ENCODE peak calls at places on chromosome 20, in nine cellular contexts. One of them, this sample, is unnamed.

GRCh38 chr20:57407541-57407956 is 16.4 kb downstream of the RBM38 start:
- DNase-seq in astrocyte: no peak
- DNase-seq in adipocyte: no peak
- DNase-seq in mammary epithelial cell: no peak
- DNase-seq in GM23248: no peak
- DNase-seq in HCT116: no peak
- DNase-seq in H9: no peak
- DNase-seq in HepG2: no peak
- DNase-seq in GM12878: no peak
- DNase-seq in this sample: no peak

GRCh38 chr20:60117040-60117439 is 158.8 kb downstream of the CDH26 start:
- DNase-seq in astrocyte: no peak
- DNase-seq in adipocyte: peak; percentile 14
- DNase-seq in mammary epithelial cell: no peak
- DNase-seq in GM23248: peak; percentile 66
- DNase-seq in HCT116: no peak
- DNase-seq in H9: no peak
- DNase-seq in HepG2: no peak
- DNase-seq in GM12878: no peak
- DNase-seq in this sample: no peak

GRCh38 chr20:49091104-49091503 is 45.0 kb downstream of the CSE1L start:
- DNase-seq in astrocyte: no peak
- DNase-seq in adipocyte: no peak
- DNase-seq in mammary epithelial cell: no peak
- DNase-seq in GM23248: no peak
- DNase-seq in HCT116: no peak
- DNase-seq in H9: no peak
- DNase-seq in HepG2: no peak
- DNase-seq in GM12878: no peak
- DNase-seq in this sample: no peak

GRCh38 chr20:56953055-56953586 is 313.3 kb downstream of the BMP7 start:
- DNase-seq in astrocyte: no peak
- DNase-seq in adipocyte: no peak
- DNase-seq in mammary epithelial cell: no peak
- DNase-seq in GM23248: no peak
- DNase-seq in HCT116: no peak
- DNase-seq in H9: no peak
- DNase-seq in HepG2: no peak
- DNase-seq in GM12878: no peak
- DNase-seq in this sample: no peak

GRCh38 chr20:11917663-11918062 is at the start of gene BTBD3:
- DNase-seq in astrocyte: peak; percentile 73
- DNase-seq in adipocyte: peak; percentile 21
- DNase-seq in mammary epithelial cell: peak; percentile 83
- DNase-seq in GM23248: peak; percentile 64
- DNase-seq in HCT116: no peak
- DNase-seq in H9: no peak
- DNase-seq in HepG2: no peak
- DNase-seq in GM12878: no peak
- DNase-seq in this sample: peak; percentile 75

GRCh38 chr20:10332656-10333421 is 101.2 kb downstream of the MKKS start:
- DNase-seq in astrocyte: peak; percentile 27
- DNase-seq in adipocyte: peak; percentile 91
- DNase-seq in mammary epithelial cell: no peak
- DNase-seq in GM23248: no peak
- DNase-seq in HCT116: no peak
- DNase-seq in H9: no peak
- DNase-seq in HepG2: no peak
- DNase-seq in GM12878: no peak
- DNase-seq in this sample: peak; percentile 40

GRCh38 chr20:4997207-4997606 is 4.1 kb downstream of the SLC23A2 start:
- DNase-seq in astrocyte: no peak
- DNase-seq in adipocyte: no peak
- DNase-seq in mammary epithelial cell: no peak
- DNase-seq in GM23248: no peak
- DNase-seq in HCT116: no peak
- DNase-seq in H9: no peak
- DNase-seq in HepG2: no peak
- DNase-seq in GM12878: no peak
- DNase-seq in this sample: peak; percentile 44

GRCh38 chr20:44187763-44188709 is 1.0 kb upstream of the JPH2 start:
- DNase-seq in astrocyte: no peak
- DNase-seq in adipocyte: peak; percentile 54
- DNase-seq in mammary epithelial cell: peak; percentile 27
- DNase-seq in GM23248: peak; percentile 69
- DNase-seq in HCT116: no peak
- DNase-seq in H9: no peak
- DNase-seq in HepG2: no peak
- DNase-seq in GM12878: no peak
- DNase-seq in this sample: no peak

GRCh38 chr20:7935027-7935551 is 5.2 kb downstream of the HAO1 start:
- DNase-seq in astrocyte: no peak
- DNase-seq in adipocyte: no peak
- DNase-seq in mammary epithelial cell: no peak
- DNase-seq in GM23248: no peak
- DNase-seq in HCT116: no peak
- DNase-seq in H9: no peak
- DNase-seq in HepG2: no peak
- DNase-seq in GM12878: peak; percentile 3
- DNase-seq in this sample: no peak

GRCh38 chr20:18058661-18059467 is 1.1 kb upstream of the OVOL2 start:
- DNase-seq in astrocyte: no peak
- DNase-seq in adipocyte: peak; percentile 1
- DNase-seq in mammary epithelial cell: peak; percentile 32
- DNase-seq in GM23248: peak; percentile 27
- DNase-seq in HCT116: peak; percentile 16
- DNase-seq in H9: peak; percentile 87
- DNase-seq in HepG2: no peak
- DNase-seq in GM12878: no peak
- DNase-seq in this sample: no peak

GRCh38 chr20:10807013-10807412 is 133.2 kb upstream of the JAG1 start:
- DNase-seq in astrocyte: no peak
- DNase-seq in adipocyte: no peak
- DNase-seq in mammary epithelial cell: no peak
- DNase-seq in GM23248: no peak
- DNase-seq in HCT116: no peak
- DNase-seq in H9: no peak
- DNase-seq in HepG2: no peak
- DNase-seq in GM12878: no peak
- DNase-seq in this sample: no peak

GRCh38 chr20:54680872-54681297 is 205.5 kb downstream of the DOK5 start:
- DNase-seq in astrocyte: peak; percentile 2
- DNase-seq in adipocyte: peak; percentile 80
- DNase-seq in mammary epithelial cell: peak; percentile 10
- DNase-seq in GM23248: peak; percentile 74
- DNase-seq in HCT116: peak; percentile 15
- DNase-seq in H9: peak; percentile 37
- DNase-seq in HepG2: peak; percentile 65
- DNase-seq in GM12878: no peak
- DNase-seq in this sample: peak; percentile 51

DNA sequence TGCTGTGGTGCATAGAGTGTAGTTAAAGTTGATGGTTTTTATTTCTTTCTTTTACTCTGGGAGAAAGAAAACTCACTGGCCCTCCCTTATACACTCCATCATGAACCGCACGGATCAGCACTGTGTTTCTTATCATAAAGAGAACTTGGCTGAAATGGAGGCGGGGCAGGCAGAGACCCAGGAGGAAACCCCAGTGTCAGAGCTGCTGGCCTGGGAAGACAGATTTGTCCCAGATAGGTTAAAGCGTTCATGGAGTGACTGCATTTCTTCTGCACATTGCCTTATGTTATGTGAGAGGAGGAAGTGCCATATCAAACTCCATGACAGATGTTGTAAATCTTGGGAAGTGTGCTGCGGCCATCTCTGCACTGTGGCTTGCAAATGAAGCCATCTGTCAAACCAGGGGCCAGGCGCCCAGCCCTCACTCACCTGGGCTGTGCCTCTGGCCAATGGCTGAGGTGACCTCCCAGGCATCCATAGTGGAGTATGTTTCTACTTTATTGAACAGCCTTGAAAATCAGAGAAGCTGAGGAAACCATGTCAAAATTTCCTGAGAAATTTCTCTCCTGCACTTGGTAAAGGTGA is 163.0 kb downstream of the SLC24A3 start:
- DNase-seq in astrocyte: no peak
- DNase-seq in adipocyte: no peak
- DNase-seq in mammary epithelial cell: no peak
- DNase-seq in GM23248: no peak
- DNase-seq in HCT116: no peak
- DNase-seq in H9: no peak
- DNase-seq in HepG2: no peak
- DNase-seq in GM12878: no peak
- DNase-seq in this sample: no peak
- H3K9ac ChIP-seq in astrocyte: no peak overlapping the region
- H3K9ac ChIP-seq in adipocyte: no peak overlapping the region
- H3K9ac ChIP-seq in mammary epithelial cell: no peak overlapping the region
- H3K9ac ChIP-seq in GM23248: no peak overlapping the region
- H3K9ac ChIP-seq in HCT116: no peak overlapping the region
- H3K9ac ChIP-seq in H9: no peak overlapping the region
- H3K9ac ChIP-seq in HepG2: no peak overlapping the region
- H3K9ac ChIP-seq in GM12878: no peak overlapping the region
- H3K9ac ChIP-seq in this sample: no peak overlapping the region

DNA sequence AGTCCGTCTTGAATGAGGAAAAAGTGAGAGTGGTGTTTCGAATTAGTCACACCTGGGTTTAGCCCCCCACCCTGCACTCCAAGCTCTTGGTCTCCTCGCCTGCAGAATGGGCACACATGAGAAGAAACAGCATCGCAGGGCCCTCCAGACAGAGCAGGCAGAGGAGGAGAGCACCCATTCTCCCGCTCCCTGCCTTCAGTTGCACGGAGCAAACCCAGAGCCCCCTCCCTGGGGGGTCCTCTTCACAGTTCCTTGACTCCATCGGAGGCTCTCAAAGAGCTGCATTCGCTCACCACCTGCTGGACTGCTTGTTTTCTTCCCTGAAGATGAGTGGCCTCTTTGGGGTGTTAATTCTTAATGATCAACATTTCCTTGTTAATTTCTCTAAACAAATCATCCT is 5.1 kb downstream of the CST7 start:
- DNase-seq in astrocyte: no peak
- DNase-seq in adipocyte: no peak
- DNase-seq in mammary epithelial cell: no peak
- DNase-seq in GM23248: no peak
- DNase-seq in HCT116: no peak
- DNase-seq in H9: no peak
- DNase-seq in HepG2: no peak
- DNase-seq in GM12878: no peak
- DNase-seq in this sample: no peak
- H3K9ac ChIP-seq in astrocyte: no peak overlapping the region
- H3K9ac ChIP-seq in adipocyte: no peak overlapping the region
- H3K9ac ChIP-seq in mammary epithelial cell: no peak overlapping the region
- H3K9ac ChIP-seq in GM23248: no peak overlapping the region
- H3K9ac ChIP-seq in HCT116: no peak overlapping the region
- H3K9ac ChIP-seq in H9: no peak overlapping the region
- H3K9ac ChIP-seq in HepG2: no peak overlapping the region
- H3K9ac ChIP-seq in GM12878: no peak overlapping the region
- H3K9ac ChIP-seq in this sample: no peak overlapping the region

DNA sequence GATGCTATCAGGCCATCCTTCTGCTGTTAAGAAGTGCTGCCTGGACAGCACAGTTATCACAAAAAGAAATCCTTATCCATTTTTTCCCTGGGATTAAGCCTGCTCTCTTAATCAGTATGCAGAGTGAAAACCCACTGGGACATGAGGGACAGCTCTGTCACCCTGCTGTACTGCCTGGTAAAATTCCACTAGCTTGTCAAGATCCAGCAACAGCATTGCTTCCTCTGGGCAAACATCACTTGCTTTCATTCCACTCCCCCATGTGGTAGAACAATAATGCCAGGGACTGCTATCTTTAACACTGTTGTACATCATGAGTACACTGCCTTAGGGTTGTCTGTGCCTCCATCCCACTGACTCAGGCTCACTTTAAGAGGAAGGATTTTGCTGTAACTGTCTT is 331.3 kb downstream of the KIF16B start:
- DNase-seq in astrocyte: no peak
- DNase-seq in adipocyte: peak; percentile 14
- DNase-seq in mammary epithelial cell: peak; percentile 11
- DNase-seq in GM23248: no peak
- DNase-seq in HCT116: peak; percentile 2
- DNase-seq in H9: no peak
- DNase-seq in HepG2: peak; percentile 72
- DNase-seq in GM12878: no peak
- DNase-seq in this sample: no peak
- H3K9ac ChIP-seq in astrocyte: no peak overlapping the region
- H3K9ac ChIP-seq in adipocyte: no peak overlapping the region
- H3K9ac ChIP-seq in mammary epithelial cell: no peak overlapping the region
- H3K9ac ChIP-seq in GM23248: no peak overlapping the region
- H3K9ac ChIP-seq in HCT116: no peak overlapping the region
- H3K9ac ChIP-seq in H9: no peak overlapping the region
- H3K9ac ChIP-seq in HepG2: no peak overlapping the region
- H3K9ac ChIP-seq in GM12878: no peak overlapping the region
- H3K9ac ChIP-seq in this sample: no peak overlapping the region

GRCh38 chr20:23879811-23880374 is 345 bp upstream of the CST5 start:
- DNase-seq in astrocyte: no peak
- DNase-seq in adipocyte: no peak
- DNase-seq in mammary epithelial cell: peak; percentile 58
- DNase-seq in GM23248: no peak
- DNase-seq in HCT116: no peak
- DNase-seq in H9: no peak
- DNase-seq in HepG2: peak; percentile 82
- DNase-seq in GM12878: no peak
- DNase-seq in this sample: no peak

GRCh38 chr20:23878787-23879186 is 761 bp downstream of the CST5 start:
- DNase-seq in astrocyte: no peak
- DNase-seq in adipocyte: no peak
- DNase-seq in mammary epithelial cell: no peak
- DNase-seq in GM23248: no peak
- DNase-seq in HCT116: no peak
- DNase-seq in H9: no peak
- DNase-seq in HepG2: no peak
- DNase-seq in GM12878: no peak
- DNase-seq in this sample: no peak

GRCh38 chr20:23875606-23876237 is 3.8 kb downstream of the CST5 start:
- DNase-seq in astrocyte: no peak
- DNase-seq in adipocyte: no peak
- DNase-seq in mammary epithelial cell: no peak
- DNase-seq in GM23248: no peak
- DNase-seq in HCT116: no peak
- DNase-seq in H9: no peak
- DNase-seq in HepG2: no peak
- DNase-seq in GM12878: no peak
- DNase-seq in this sample: no peak

GRCh38 chr20:23879328-23879798 is at the start of gene CST5:
- DNase-seq in astrocyte: no peak
- DNase-seq in adipocyte: no peak
- DNase-seq in mammary epithelial cell: no peak
- DNase-seq in GM23248: no peak
- DNase-seq in HCT116: no peak
- DNase-seq in H9: no peak
- DNase-seq in HepG2: no peak
- DNase-seq in GM12878: no peak
- DNase-seq in this sample: no peak

DNA sequence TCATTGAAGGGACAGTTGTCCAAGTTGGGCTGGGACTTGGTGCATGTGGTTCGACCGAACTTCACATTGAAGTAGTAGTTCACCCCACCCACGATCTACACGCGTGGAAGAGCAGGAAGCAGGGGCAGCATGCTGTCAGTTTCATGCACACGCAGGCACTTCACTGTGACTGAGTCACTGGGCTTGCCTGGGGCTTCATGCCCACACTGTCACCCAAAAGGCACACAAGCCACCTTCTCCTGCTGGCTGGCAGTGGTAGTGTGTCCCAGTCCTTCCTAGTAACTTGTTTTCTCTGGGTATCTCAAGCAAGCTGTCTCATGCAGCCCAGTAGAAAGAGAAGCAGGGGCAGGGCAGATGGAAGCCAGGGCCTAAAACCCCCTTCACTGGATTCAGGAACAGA is 2.0 kb downstream of the CST5 start:
- DNase-seq in astrocyte: no peak
- DNase-seq in adipocyte: no peak
- DNase-seq in mammary epithelial cell: no peak
- DNase-seq in GM23248: no peak
- DNase-seq in HCT116: no peak
- DNase-seq in H9: no peak
- DNase-seq in HepG2: no peak
- DNase-seq in GM12878: no peak
- DNase-seq in this sample: no peak
- H3K9ac ChIP-seq in astrocyte: no peak overlapping the region
- H3K9ac ChIP-seq in adipocyte: no peak overlapping the region
- H3K9ac ChIP-seq in mammary epithelial cell: no peak overlapping the region
- H3K9ac ChIP-seq in GM23248: no peak overlapping the region
- H3K9ac ChIP-seq in HCT116: no peak overlapping the region
- H3K9ac ChIP-seq in H9: no peak overlapping the region
- H3K9ac ChIP-seq in HepG2: no peak overlapping the region
- H3K9ac ChIP-seq in GM12878: no peak overlapping the region
- H3K9ac ChIP-seq in this sample: no peak overlapping the region